ENCODE peak calls at places on chromosome 16, in eight cellular contexts. R, E, U, B, D, S, N and T are unnamed samples.

GRCh38 chr16:65116818-65117430 is 4.9 kb downstream of the CDH11 start:
- DNase-seq in R (no peak), E (no peak), U (no peak), B (peak), D (no peak), S (no peak), N (no peak), T (no peak)

GRCh38 chr16:1428511-1428910 is 2.4 kb upstream of the PERCC1 start:
- DNase-seq in R (no peak), E (no peak), U (no peak), B (peak), D (no peak), S (no peak), N (no peak), T (peak)

GRCh38 chr16:84520778-84521770 is 16.6 kb upstream of the MEAK7 start:
- DNase-seq in R (no peak), E (no peak), U (no peak), B (no peak), D (no peak), S (no peak), N (no peak), T (no peak)

GRCh38 chr16:15434425-15435215 is at the start of gene BMERB1:
- DNase-seq in R (peak), E (no peak), U (peak), B (peak), D (no peak), S (peak), N (no peak), T (peak)

GRCh38 chr16:11665071-11665491 is 3.2 kb upstream of the SNN start:
- DNase-seq in R (no peak), E (no peak), U (no peak), B (no peak), D (no peak), S (no peak), N (no peak), T (no peak)

GRCh38 chr16:29815032-29815721 is 775 bp upstream of the PAGR1 start:
- DNase-seq in R (peak), E (no peak), U (no peak), B (no peak), D (no peak), S (no peak), N (no peak), T (no peak)

GRCh38 chr16:14240216-14240843 is 169.2 kb downstream of the MRTFB start:
- DNase-seq in R (no peak), E (peak), U (no peak), B (no peak), D (no peak), S (peak), N (no peak), T (no peak)

GRCh38 chr16:10866196-10866976 is 10.6 kb upstream of the CIITA start:
- DNase-seq in R (no peak), E (no peak), U (no peak), B (no peak), D (no peak), S (no peak), N (no peak), T (no peak)

GRCh38 chr16:46836521-46837292 is 5.7 kb upstream of the C16orf87 start:
- DNase-seq in R (no peak), E (no peak), U (no peak), B (no peak), D (no peak), S (no peak), N (no peak), T (no peak)

GRCh38 chr16:35188288-35189155 is 1729.1 kb downstream of the TP53TG3F start:
- DNase-seq in R (no peak), E (no peak), U (no peak), B (no peak), D (peak), S (no peak), N (no peak), T (no peak)

DNA sequence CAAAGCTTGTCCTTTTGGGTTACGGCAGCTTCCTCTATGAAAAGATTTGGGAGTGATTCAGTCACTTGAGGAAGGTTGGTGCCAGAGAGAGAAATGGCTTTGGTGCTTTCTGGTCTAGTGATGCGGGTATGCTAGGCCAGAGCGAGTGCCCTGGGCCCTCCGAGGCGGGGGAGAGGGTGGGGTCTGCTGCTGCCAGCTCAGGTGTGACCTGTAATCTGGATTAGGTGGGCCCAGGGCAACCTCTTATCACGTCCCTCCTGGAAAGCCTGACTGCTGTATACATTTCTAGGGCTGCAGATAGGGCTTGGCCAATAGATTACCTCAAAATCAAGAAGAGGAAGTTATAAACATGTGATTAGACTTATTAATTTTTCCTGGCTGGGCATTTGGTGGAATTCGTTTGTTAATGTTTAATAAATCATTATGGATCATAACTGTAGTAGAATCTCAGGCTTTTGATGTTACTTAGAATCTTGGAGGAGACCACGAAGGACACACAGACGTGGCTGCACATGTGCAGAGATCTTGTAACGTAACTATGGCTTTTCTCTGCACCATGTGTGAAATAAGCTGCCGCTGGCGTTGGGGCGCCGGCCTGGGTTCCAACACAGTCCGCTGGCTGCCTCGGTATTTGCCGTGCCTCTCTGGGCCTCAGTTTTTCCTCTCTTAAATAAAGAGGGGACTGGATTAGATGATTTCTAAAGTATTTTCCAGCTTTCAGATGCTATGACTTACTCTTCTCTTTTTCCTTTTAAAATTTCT is 1.2 kb downstream of the IRF8 start:
- DNase-seq in R (no peak), E (no peak), U (no peak), B (no peak), D (no peak), S (no peak), N (no peak), T (no peak)
- H3K4me3 ChIP-seq in R (peak), E (no peak), U (no peak), B (no peak), D (peak), S (no peak), N (no peak), T (no peak)

GRCh38 chr16:89297156-89297869 is 79.8 kb downstream of the ZNF778 start:
- DNase-seq in R (no peak), E (no peak), U (no peak), B (no peak), D (no peak), S (peak), N (no peak), T (no peak)

GRCh38 chr16:89300976-89301360 is 83.5 kb downstream of the ZNF778 start:
- DNase-seq in R (no peak), E (no peak), U (no peak), B (no peak), D (no peak), S (no peak), N (no peak), T (no peak)

GRCh38 chr16:89298826-89299225 is 81.3 kb downstream of the ZNF778 start:
- DNase-seq in R (no peak), E (no peak), U (no peak), B (no peak), D (no peak), S (no peak), N (no peak), T (no peak)

GRCh38 chr16:89297870-89298545 is 80.5 kb downstream of the ZNF778 start:
- DNase-seq in R (no peak), E (no peak), U (no peak), B (no peak), D (no peak), S (no peak), N (no peak), T (no peak)

GRCh38 chr16:89300311-89300975 is 82.9 kb downstream of the ZNF778 start:
- DNase-seq in R (peak), E (no peak), U (no peak), B (peak), D (no peak), S (peak), N (peak), T (peak)
- TF ChIP-seq CTCF in R (no peak), E (no peak), U (no peak), B (no peak), D (no peak), S (no peak), N (no peak), T (no peak)

GRCh38 chr16:54291107-54291980 is 4.8 kb upstream of the IRX3 start:
- DNase-seq in R (no peak), E (no peak), U (no peak), B (no peak), D (no peak), S (no peak), N (no peak), T (no peak)

GRCh38 chr16:54288592-54289241 is 2.1 kb upstream of the IRX3 start:
- DNase-seq in R (no peak), E (no peak), U (no peak), B (no peak), D (no peak), S (no peak), N (no peak), T (no peak)

GRCh38 chr16:54291981-54292487 is 5.4 kb upstream of the IRX3 start:
- DNase-seq in R (no peak), E (no peak), U (no peak), B (peak), D (no peak), S (no peak), N (no peak), T (no peak)

GRCh38 chr16:54289242-54290051 is 2.9 kb upstream of the IRX3 start:
- DNase-seq in R (no peak), E (no peak), U (no peak), B (no peak), D (no peak), S (no peak), N (no peak), T (no peak)

GRCh38 chr16:54290203-54291106 is 3.9 kb upstream of the IRX3 start:
- DNase-seq in R (no peak), E (no peak), U (no peak), B (no peak), D (no peak), S (no peak), N (no peak), T (no peak)
- H3K4me3 ChIP-seq in R (no peak), E (no peak), U (no peak), B (no peak), D (peak), S (no peak), N (no peak), T (no peak)

GRCh38 chr16:30947533-30948086 is 1.3 kb upstream of the ORAI3 start:
- DNase-seq in R (no peak), E (no peak), U (no peak), B (no peak), D (no peak), S (no peak), N (no peak), T (no peak)

GRCh38 chr16:30948087-30948955 is 547 bp upstream of the ORAI3 start:
- DNase-seq in R (peak), E (peak), U (peak), B (peak), D (peak), S (peak), N (peak), T (peak)

GRCh38 chr16:30950516-30951073 is 1.7 kb downstream of the ORAI3 start:
- DNase-seq in R (no peak), E (no peak), U (no peak), B (no peak), D (no peak), S (no peak), N (no peak), T (no peak)

GRCh38 chr16:30949655-30950515 is 1.0 kb downstream of the ORAI3 start:
- DNase-seq in R (peak), E (peak), U (peak), B (peak), D (peak), S (peak), N (no peak), T (peak)

GRCh38 chr16:30948956-30949654 is at the start of gene ORAI3:
- DNase-seq in R (peak), E (no peak), U (peak), B (peak), D (no peak), S (peak), N (no peak), T (peak)
- TF ChIP-seq CTCF in R (no peak), E (no peak), U (no peak), B (no peak), D (no peak), S (no peak), N (no peak), T (no peak)

GRCh38 chr16:70522216-70523000 is 946 bp downstream of the COG4 start:
- DNase-seq in R (no peak), E (no peak), U (no peak), B (no peak), D (no peak), S (no peak), N (no peak), T (no peak)
- H3K4me3 ChIP-seq in R (peak), E (peak), U (peak), B (peak), D (peak), S (peak), N (peak), T (peak)

GRCh38 chr16:50611332-50611934 is 63.2 kb downstream of the NKD1 start:
- DNase-seq in R (no peak), E (no peak), U (no peak), B (peak), D (no peak), S (peak), N (no peak), T (peak)
- TF ChIP-seq CTCF in R (no peak), E (no peak), U (no peak), B (no peak), D (no peak), S (no peak), N (peak), T (peak)

GRCh38 chr16:27951752-27952151 is 111.8 kb downstream of the GSG1L start:
- DNase-seq in R (no peak), E (no peak), U (no peak), B (peak), D (no peak), S (no peak), N (no peak), T (no peak)
- H3K4me3 ChIP-seq in R (no peak), E (no peak), U (no peak), B (no peak), D (no peak), S (no peak), N (no peak), T (no peak)

GRCh38 chr16:71674229-71674628 is 48.2 kb downstream of the MARVELD3 start:
- DNase-seq in R (no peak), E (no peak), U (no peak), B (no peak), D (no peak), S (no peak), N (no peak), T (no peak)

GRCh38 chr16:71675380-71675779 is 49.1 kb downstream of the PHLPP2 start:
- DNase-seq in R (no peak), E (no peak), U (no peak), B (no peak), D (no peak), S (peak), N (peak), T (no peak)

GRCh38 chr16:71672125-71672524 is 46.1 kb downstream of the MARVELD3 start:
- DNase-seq in R (no peak), E (no peak), U (no peak), B (no peak), D (no peak), S (no peak), N (no peak), T (no peak)

GRCh38 chr16:71671165-71671564 is 45.2 kb downstream of the MARVELD3 start:
- DNase-seq in R (no peak), E (no peak), U (no peak), B (no peak), D (no peak), S (no peak), N (no peak), T (no peak)

DNA sequence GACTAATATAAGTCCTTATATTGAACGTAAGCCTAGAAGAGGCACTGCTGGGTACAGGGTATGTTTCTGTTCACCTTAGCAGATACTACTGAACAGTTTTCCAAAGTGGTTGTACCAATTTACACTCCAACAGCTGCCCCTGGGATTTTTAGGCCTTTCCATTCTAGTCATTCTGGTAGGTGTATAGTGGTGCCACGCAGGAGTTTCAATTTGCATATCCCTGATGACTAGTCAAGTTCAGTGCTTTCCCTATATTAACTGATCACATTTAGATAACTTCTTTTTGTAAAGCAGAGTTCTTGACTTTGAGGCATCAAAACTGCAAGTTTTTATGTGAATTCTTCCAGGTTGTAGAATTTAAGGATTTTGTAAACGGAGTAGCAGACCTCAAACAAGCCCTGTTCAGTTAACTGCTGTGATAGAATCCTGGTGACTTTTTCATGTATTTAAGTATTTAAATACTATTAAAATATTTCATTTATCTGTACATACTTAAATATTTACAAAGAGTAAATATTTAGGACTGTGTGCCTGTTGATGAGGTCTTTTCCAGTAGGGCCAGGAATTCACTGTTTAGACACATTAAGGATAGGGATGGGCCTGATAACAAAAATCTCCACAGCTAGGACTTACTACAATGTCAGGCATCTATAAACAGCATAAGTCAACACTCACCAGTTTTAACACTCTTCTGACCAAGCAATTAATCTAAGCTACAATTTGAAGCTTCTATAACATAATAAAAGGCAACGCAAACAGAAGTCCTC is 47.4 kb downstream of the MARVELD3 start:
- DNase-seq in R (no peak), E (no peak), U (no peak), B (no peak), D (no peak), S (no peak), N (no peak), T (no peak)
- TF ChIP-seq CTCF in R (no peak), E (no peak), U (no peak), B (no peak), D (no peak), S (no peak), N (no peak), T (no peak)